ENCODE peak calls at places on chromosomes 11 and 22, in four cellular contexts. One of them, this sample, is unnamed.

GRCh38 chr11:96464695-96465307 is 75.0 kb downstream of the JRKL start:
- DNase-seq in H7: peak
- DNase-seq in CD8-positive, alpha-beta memory T cell: no peak
- DNase-seq in heart left ventricle: no peak
- DNase-seq in this sample: peak

GRCh38 chr22:23268877-23269276 is 88.6 kb downstream of the BCR start:
- DNase-seq in H7: no peak
- DNase-seq in heart left ventricle: no peak
- DNase-seq in CD8-positive, alpha-beta memory T cell: no peak
- DNase-seq in this sample: no peak

GRCh38 chr11:111524056-111524455 is 9.5 kb downstream of the HOATZ start:
- DNase-seq in heart left ventricle: no peak
- DNase-seq in H7: no peak
- DNase-seq in CD8-positive, alpha-beta memory T cell: no peak
- DNase-seq in this sample: no peak

GRCh38 chr11:119400860-119401259 is 19.4 kb upstream of the USP2 start:
- DNase-seq in H7: no peak
- DNase-seq in CD8-positive, alpha-beta memory T cell: no peak
- DNase-seq in heart left ventricle: no peak
- DNase-seq in this sample: no peak

GRCh38 chr11:66188580-66188979 is 79.9 kb upstream of the RAB1B start:
- DNase-seq in CD8-positive, alpha-beta memory T cell: no peak
- DNase-seq in H7: no peak
- DNase-seq in heart left ventricle: no peak
- DNase-seq in this sample: no peak

GRCh38 chr11:68040121-68040956 is 1.5 kb downstream of the TCIRG1 start:
- DNase-seq in H7: peak
- DNase-seq in CD8-positive, alpha-beta memory T cell: peak
- DNase-seq in heart left ventricle: peak
- DNase-seq in this sample: peak

GRCh38 chr11:11349870-11350325 is 3.2 kb downstream of the CSNK2A3 start:
- DNase-seq in CD8-positive, alpha-beta memory T cell: no peak
- DNase-seq in H7: no peak
- DNase-seq in heart left ventricle: peak
- DNase-seq in this sample: no peak

GRCh38 chr11:133809525-133810178 is 35.7 kb downstream of the SPATA19 start:
- DNase-seq in H7: no peak
- DNase-seq in CD8-positive, alpha-beta memory T cell: no peak
- DNase-seq in heart left ventricle: no peak
- DNase-seq in this sample: no peak

GRCh38 chr22:37442537-37442936 is 15.3 kb upstream of the ELFN2 start:
- DNase-seq in H7: no peak
- DNase-seq in CD8-positive, alpha-beta memory T cell: no peak
- DNase-seq in heart left ventricle: no peak
- DNase-seq in this sample: no peak

DNA sequence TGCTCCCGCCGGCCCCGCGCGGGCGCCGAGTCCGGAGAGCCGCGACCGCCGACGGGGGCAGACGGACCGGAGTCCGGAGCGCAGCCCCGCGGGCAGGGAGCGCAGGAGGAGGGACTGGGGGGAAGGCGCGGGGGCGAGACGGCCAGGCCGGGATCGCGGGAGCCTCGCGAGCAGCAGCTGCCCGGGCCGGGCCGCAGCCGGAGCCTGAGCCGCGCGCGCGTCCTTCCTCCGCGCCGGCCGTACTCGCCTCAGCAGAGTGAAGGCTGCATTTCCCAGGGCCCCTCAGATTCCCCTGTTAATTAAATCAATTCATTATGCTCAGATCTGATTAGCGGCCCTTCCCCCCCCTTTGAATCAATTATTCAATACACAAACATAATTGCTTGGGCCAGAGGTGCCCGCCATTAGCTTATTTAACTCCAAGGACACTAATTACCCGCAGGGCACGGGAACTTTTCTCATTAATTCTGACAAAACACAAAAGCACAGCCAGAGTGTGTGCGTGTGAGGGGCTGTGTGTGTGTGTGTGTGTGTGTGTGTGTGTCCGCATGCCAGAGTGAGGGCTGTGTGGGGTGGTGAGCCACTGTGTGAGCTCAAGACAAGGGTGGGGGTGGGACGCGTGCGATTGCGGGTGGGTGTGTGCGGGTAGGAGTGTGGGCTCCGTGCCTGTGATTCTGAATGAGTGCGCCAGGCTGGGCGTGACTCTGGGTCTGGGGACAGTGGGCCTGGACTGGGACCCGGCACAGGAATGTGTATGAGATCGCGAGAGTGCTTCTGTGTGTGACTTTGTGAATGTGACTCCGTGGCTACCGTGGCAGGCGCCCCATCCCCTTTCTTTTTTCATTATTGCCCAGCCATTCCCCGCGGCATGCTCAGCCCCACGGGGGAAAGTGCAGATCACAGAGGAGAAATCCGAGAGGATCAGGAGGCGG is 5.1 kb upstream of the LMO1 start:
- DNase-seq in H7: peak
- DNase-seq in heart left ventricle: no peak
- DNase-seq in CD8-positive, alpha-beta memory T cell: no peak
- DNase-seq in this sample: no peak
- H3K4me3 ChIP-seq in H7: peak
- H3K4me3 ChIP-seq in heart left ventricle: peak
- H3K4me3 ChIP-seq in CD8-positive, alpha-beta memory T cell: no peak
- H3K4me3 ChIP-seq in this sample: no peak

DNA sequence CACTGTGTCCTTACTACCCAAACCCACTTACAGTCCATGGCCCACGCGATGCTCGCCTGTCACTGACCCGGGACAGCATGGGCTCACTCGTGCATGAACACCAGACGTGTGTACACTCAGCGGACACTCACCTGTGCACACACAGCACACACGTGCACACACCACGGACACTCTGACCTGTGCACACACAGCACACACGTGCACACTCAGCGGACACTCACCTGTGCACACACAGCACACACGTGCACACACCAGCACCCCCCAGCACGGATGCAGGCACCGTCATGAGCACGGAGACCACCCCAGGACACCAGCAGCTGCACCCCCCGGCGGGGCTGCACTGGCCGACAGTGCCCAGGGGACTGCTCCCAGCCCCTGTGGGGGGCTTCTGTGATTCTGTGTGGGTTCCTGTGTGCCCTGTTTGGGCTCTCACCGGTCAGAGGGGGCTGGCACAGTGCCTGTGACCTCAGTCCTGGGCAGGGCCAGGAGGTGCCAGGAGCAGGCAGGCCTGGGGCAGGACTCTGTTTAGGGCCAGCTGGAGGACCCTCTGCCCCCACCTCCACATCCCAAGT is 20.2 kb downstream of the CRELD2 start:
- DNase-seq in CD8-positive, alpha-beta memory T cell: no peak
- DNase-seq in H7: no peak
- DNase-seq in heart left ventricle: no peak
- DNase-seq in this sample: no peak
- H3K4me3 ChIP-seq in CD8-positive, alpha-beta memory T cell: no peak
- H3K4me3 ChIP-seq in H7: no peak
- H3K4me3 ChIP-seq in heart left ventricle: no peak
- H3K4me3 ChIP-seq in this sample: no peak

DNA sequence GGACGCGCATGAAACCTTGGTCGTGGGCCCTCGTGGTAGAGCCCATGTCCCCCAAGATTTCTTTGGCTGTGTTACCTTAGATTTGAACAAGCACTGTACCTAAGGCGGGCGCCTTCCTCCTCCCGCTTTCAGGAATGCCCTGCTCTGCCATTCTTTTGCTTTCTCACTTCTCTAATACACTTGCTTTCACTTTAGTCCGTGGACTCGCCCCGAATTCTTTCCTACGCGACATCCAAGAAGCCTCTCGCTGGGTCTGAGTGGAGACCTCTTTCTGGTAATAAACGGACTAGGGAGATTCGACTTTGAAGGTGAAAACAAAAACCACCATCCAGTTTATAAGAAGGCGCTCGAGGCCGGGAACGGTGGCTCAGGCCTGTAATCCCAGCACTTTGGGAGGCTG is 1.2 kb upstream of the NUP50 start:
- DNase-seq in heart left ventricle: no peak
- DNase-seq in H7: peak
- DNase-seq in CD8-positive, alpha-beta memory T cell: no peak
- DNase-seq in this sample: no peak
- H3K4me3 ChIP-seq in heart left ventricle: peak
- H3K4me3 ChIP-seq in H7: peak
- H3K4me3 ChIP-seq in CD8-positive, alpha-beta memory T cell: peak
- H3K4me3 ChIP-seq in this sample: peak

DNA sequence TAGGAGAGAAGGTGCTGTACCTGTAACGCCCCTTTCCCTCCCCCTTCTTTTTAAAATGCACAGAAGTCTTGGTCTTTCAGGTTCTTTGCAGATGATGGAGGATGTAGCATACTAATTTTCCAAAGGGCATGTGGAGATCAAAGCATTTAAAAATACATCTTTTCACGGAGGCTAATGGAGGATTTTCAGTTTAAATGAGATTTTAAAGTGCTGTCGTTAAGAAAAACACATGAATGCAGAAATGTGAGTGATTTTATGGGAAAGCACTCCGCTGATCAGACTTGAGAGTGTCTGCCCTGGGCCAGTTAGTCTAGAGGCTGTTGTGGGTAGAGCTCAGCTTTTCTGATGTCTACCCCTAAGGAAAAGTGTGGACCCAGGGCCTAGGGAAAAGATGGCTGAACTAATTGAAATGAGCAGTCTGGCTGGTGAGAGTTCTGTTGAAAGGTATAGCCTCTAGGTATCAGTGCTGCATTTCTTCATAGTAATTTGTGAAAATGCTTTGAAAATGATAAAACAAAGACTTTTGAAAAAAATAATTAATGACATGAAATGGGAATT is 2.5 kb downstream of the AMOTL1 start:
- DNase-seq in H7: no peak
- DNase-seq in heart left ventricle: no peak
- DNase-seq in CD8-positive, alpha-beta memory T cell: no peak
- DNase-seq in this sample: no peak
- H3K4me3 ChIP-seq in H7: no peak
- H3K4me3 ChIP-seq in heart left ventricle: peak
- H3K4me3 ChIP-seq in CD8-positive, alpha-beta memory T cell: no peak
- H3K4me3 ChIP-seq in this sample: no peak

GRCh38 chr22:31160328-31160978 is 471 bp downstream of the RNF185 start:
- DNase-seq in H7: no peak
- DNase-seq in heart left ventricle: no peak
- DNase-seq in CD8-positive, alpha-beta memory T cell: no peak
- DNase-seq in this sample: no peak

GRCh38 chr22:31155425-31155824 is 4.6 kb upstream of the RNF185 start:
- DNase-seq in H7: no peak
- DNase-seq in CD8-positive, alpha-beta memory T cell: no peak
- DNase-seq in heart left ventricle: no peak
- DNase-seq in this sample: no peak

GRCh38 chr22:31162015-31162765 is 2.2 kb downstream of the RNF185 start:
- DNase-seq in H7: no peak
- DNase-seq in CD8-positive, alpha-beta memory T cell: no peak
- DNase-seq in heart left ventricle: no peak
- DNase-seq in this sample: no peak

DNA sequence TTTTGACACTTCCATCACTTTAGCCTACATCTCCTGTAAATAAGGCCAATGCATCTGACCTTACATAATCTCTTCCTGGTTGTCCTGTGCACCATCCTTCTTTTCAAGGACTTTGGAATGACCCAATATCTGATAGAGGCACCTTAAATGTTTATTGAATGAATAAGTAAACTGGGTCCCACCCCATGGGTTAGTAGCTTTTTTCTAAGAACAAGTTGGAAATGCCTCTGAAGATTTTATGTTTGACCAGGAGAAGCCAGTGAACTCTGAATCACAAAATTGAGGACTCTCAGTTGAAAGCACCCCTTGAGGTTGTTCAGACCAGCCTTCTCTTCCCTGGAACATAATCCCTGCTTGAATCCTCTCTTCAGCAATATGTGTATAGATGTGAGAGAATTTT is 1.4 kb downstream of the RNF185 start:
- DNase-seq in heart left ventricle: no peak
- DNase-seq in CD8-positive, alpha-beta memory T cell: no peak
- DNase-seq in H7: no peak
- DNase-seq in this sample: no peak
- H3K4me3 ChIP-seq in heart left ventricle: peak
- H3K4me3 ChIP-seq in CD8-positive, alpha-beta memory T cell: no peak
- H3K4me3 ChIP-seq in H7: no peak
- H3K4me3 ChIP-seq in this sample: no peak

GRCh38 chr11:64742940-64743590 is 877 bp downstream of the RASGRP2 start:
- DNase-seq in heart left ventricle: peak
- DNase-seq in H7: peak
- DNase-seq in CD8-positive, alpha-beta memory T cell: peak
- DNase-seq in this sample: peak

GRCh38 chr11:64743591-64744543 is at the start of gene RASGRP2:
- DNase-seq in H7: peak
- DNase-seq in heart left ventricle: peak
- DNase-seq in CD8-positive, alpha-beta memory T cell: peak
- DNase-seq in this sample: peak

GRCh38 chr11:64739871-64740270 is 4.1 kb downstream of the RASGRP2 start:
- DNase-seq in CD8-positive, alpha-beta memory T cell: no peak
- DNase-seq in H7: no peak
- DNase-seq in heart left ventricle: no peak
- DNase-seq in this sample: no peak

GRCh38 chr11:64742087-64742939 is 1.6 kb downstream of the RASGRP2 start:
- DNase-seq in CD8-positive, alpha-beta memory T cell: peak
- DNase-seq in heart left ventricle: no peak
- DNase-seq in H7: peak
- DNase-seq in this sample: no peak

GRCh38 chr11:64741393-64742086 is 2.4 kb downstream of the RASGRP2 start:
- DNase-seq in heart left ventricle: no peak
- DNase-seq in H7: peak
- DNase-seq in CD8-positive, alpha-beta memory T cell: no peak
- DNase-seq in this sample: no peak
- H3K4me3 ChIP-seq in heart left ventricle: peak
- H3K4me3 ChIP-seq in H7: peak
- H3K4me3 ChIP-seq in CD8-positive, alpha-beta memory T cell: peak
- H3K4me3 ChIP-seq in this sample: no peak

GRCh38 chr11:124738713-124739478 is 846 bp upstream of the NRGN start:
- DNase-seq in H7: no peak
- DNase-seq in CD8-positive, alpha-beta memory T cell: no peak
- DNase-seq in heart left ventricle: no peak
- DNase-seq in this sample: no peak

GRCh38 chr11:124743050-124743449 is 3.3 kb downstream of the NRGN start:
- DNase-seq in H7: no peak
- DNase-seq in heart left ventricle: no peak
- DNase-seq in CD8-positive, alpha-beta memory T cell: no peak
- DNase-seq in this sample: no peak

GRCh38 chr11:124739479-124740276 is at the start of gene NRGN:
- DNase-seq in CD8-positive, alpha-beta memory T cell: peak
- DNase-seq in heart left ventricle: peak
- DNase-seq in H7: peak
- DNase-seq in this sample: peak

GRCh38 chr11:124737638-124738293 is 2.0 kb upstream of the NRGN start:
- DNase-seq in H7: no peak
- DNase-seq in heart left ventricle: no peak
- DNase-seq in CD8-positive, alpha-beta memory T cell: no peak
- DNase-seq in this sample: no peak

DNA sequence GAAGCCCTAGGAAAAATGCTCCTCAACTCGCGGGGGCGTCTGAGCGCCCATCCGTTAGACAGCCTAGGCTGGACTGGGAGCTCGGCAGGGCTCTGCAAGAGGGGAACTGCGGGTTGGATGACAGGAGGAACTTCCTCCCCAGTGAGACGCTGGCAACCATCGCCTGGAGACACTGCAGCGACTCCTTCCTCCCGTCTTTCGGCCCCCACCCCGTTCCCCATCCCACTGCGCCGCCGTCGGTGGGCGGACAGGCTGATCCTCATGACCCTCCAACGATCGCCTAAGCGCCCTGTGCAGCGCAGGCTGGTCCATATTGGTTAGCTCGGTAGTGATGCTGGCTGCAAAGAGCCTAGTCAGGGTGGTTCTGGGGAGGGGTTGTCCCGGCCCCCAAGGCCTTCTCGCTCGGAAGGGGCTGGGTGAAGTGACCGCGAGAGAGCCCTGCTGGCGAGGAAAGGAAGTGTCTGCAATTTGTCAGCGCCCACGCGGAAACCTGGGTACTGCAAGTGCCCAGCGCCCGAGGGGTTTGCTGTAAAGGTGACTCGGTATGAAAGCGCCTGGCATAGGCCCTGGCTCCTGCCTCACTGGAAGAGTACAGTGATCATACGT is 638 bp downstream of the NRGN start:
- DNase-seq in H7: peak
- DNase-seq in heart left ventricle: peak
- DNase-seq in CD8-positive, alpha-beta memory T cell: peak
- DNase-seq in this sample: peak
- H3K4me3 ChIP-seq in H7: peak
- H3K4me3 ChIP-seq in heart left ventricle: peak
- H3K4me3 ChIP-seq in CD8-positive, alpha-beta memory T cell: peak
- H3K4me3 ChIP-seq in this sample: peak